ENCODE peak calls at places on chromosomes 2 and 18, in six cellular contexts. F is AG08396; G is endothelial cell of umbilical vein; I is stimulated activated CD4-positive, alpha-beta T cell treated with anti-CD3 and anti-CD28 coated beads, TNF-alpha, amount 100 ng/mL, for 4 hours; B is NCI-H1417 treated with DMSO at 0.1 percent for 48 hours; M is left cardiac atrium. K is an unnamed sample.

GRCh38 chr2:81523344-81523743 is 1218.8 kb upstream of the LRRTM1 start:
- DNase-seq in F (no peak), G (no peak), I (no peak), B (no peak), M (no peak), K (no peak)

GRCh38 chr2:1223791-1224190 is 189.5 kb upstream of the TPO start:
- DNase-seq in F (no peak), G (no peak), I (no peak), B (no peak), M (no peak), K (no peak)

GRCh38 chr18:68060871-68061270 is 544.4 kb upstream of the DSEL start:
- DNase-seq in F (no peak), G (no peak), I (no peak), B (no peak), M (no peak), K (no peak)

GRCh38 chr2:4073178-4073577 is 369.8 kb downstream of the DCDC2C start:
- DNase-seq in F (no peak), G (no peak), I (no peak), B (no peak), M (no peak), K (no peak)

GRCh38 chr2:117921520-117921919 is 92.3 kb downstream of the CCDC93 start:
- DNase-seq in F (no peak), G (no peak), I (no peak), B (no peak), M (no peak), K (no peak)

GRCh38 chr2:204655101-204655500 is 109.8 kb downstream of the PARD3B start:
- DNase-seq in F (peak), G (no peak), I (no peak), B (no peak), M (no peak), K (no peak)

GRCh38 chr2:104965900-104966299 is 72.0 kb upstream of the MRPS9 start:
- DNase-seq in F (no peak), G (no peak), I (no peak), B (no peak), M (no peak), K (no peak)

GRCh38 chr2:220318508-220318907 is 691.1 kb downstream of the SLC4A3 start:
- DNase-seq in F (no peak), G (no peak), I (no peak), B (no peak), M (no peak), K (no peak)

GRCh38 chr2:45882707-45883106 is 231.2 kb downstream of the PRKCE start:
- DNase-seq in F (no peak), G (no peak), I (no peak), B (no peak), M (peak), K (no peak)

GRCh38 chr18:6917082-6917481 is 187.6 kb downstream of the ARHGAP28 start:
- DNase-seq in F (no peak), G (no peak), I (no peak), B (no peak), M (no peak), K (no peak)

GRCh38 chr2:61911510-61911909 is 6.0 kb downstream of the COMMD1 start:
- DNase-seq in F (no peak), G (no peak), I (no peak), B (no peak), M (no peak), K (no peak)

GRCh38 chr2:64522843-64523428 is 1.2 kb upstream of the AFTPH start:
- DNase-seq in F (peak), G (peak), I (peak), B (peak), M (peak), K (peak)

GRCh38 chr18:53909668-53910067 is 314.8 kb downstream of the MBD2 start:
- DNase-seq in F (no peak), G (no peak), I (no peak), B (no peak), M (no peak), K (peak)

GRCh38 chr2:203718087-203718486 is 11.6 kb downstream of the CD28 start:
- DNase-seq in F (no peak), G (peak), I (peak), B (no peak), M (peak), K (no peak)

GRCh38 chr2:152186257-152186656 is 10.7 kb upstream of the STAM2 start:
- DNase-seq in F (no peak), G (peak), I (no peak), B (no peak), M (no peak), K (no peak)

GRCh38 chr18:41449612-41450011 is 505.4 kb upstream of the PIK3C3 start:
- DNase-seq in F (no peak), G (peak), I (no peak), B (no peak), M (no peak), K (no peak)

GRCh38 chr18:26574958-26575864 is 26.9 kb upstream of the KCTD1 start:
- DNase-seq in F (peak), G (peak), I (no peak), B (peak), M (peak), K (no peak)

GRCh38 chr2:28893488-28893887 is 979 bp upstream of the WDR43 start:
- DNase-seq in F (no peak), G (no peak), I (no peak), B (no peak), M (no peak), K (no peak)

GRCh38 chr2:120631241-120631640 is 104.4 kb upstream of the GLI2 start:
- DNase-seq in F (no peak), G (no peak), I (no peak), B (no peak), M (no peak), K (no peak)

GRCh38 chr2:239380831-239381708 is 19.8 kb downstream of the HDAC4 start:
- DNase-seq in F (no peak), G (peak), I (peak), B (no peak), M (peak), K (no peak)

GRCh38 chr2:99865217-99865569 is 277.2 kb downstream of the AFF3 start:
- DNase-seq in F (no peak), G (no peak), I (no peak), B (no peak), M (no peak), K (no peak)

GRCh38 chr2:46632349-46632748 is 153.0 kb downstream of the TMEM247 start:
- DNase-seq in F (peak), G (peak), I (no peak), B (no peak), M (no peak), K (no peak)

GRCh38 chr2:196528486-196529223 is 110.9 kb upstream of the CCDC150 start:
- DNase-seq in F (no peak), G (no peak), I (no peak), B (no peak), M (no peak), K (no peak)

GRCh38 chr2:11024010-11024615 is 112.4 kb downstream of the KCNF1 start:
- DNase-seq in F (no peak), G (no peak), I (no peak), B (peak), M (no peak), K (no peak)

GRCh38 chr2:84234103-84234502 is 225.0 kb downstream of the SUCLG1 start:
- DNase-seq in F (no peak), G (no peak), I (no peak), B (no peak), M (no peak), K (no peak)

GRCh38 chr18:31241900-31242409 is 76.0 kb upstream of the DSG1 start:
- DNase-seq in F (no peak), G (no peak), I (no peak), B (no peak), M (no peak), K (peak)

GRCh38 chr2:101967826-101968498 is 23.8 kb upstream of the IL1R2 start:
- DNase-seq in F (no peak), G (no peak), I (no peak), B (no peak), M (no peak), K (no peak)

GRCh38 chr2:68971591-68972231 is 2.7 kb upstream of the GKN1 start:
- DNase-seq in F (peak), G (no peak), I (no peak), B (no peak), M (no peak), K (peak)

GRCh38 chr2:241914542-241914941 is 45.0 kb downstream of the RTP5 start:
- DNase-seq in F (no peak), G (no peak), I (no peak), B (no peak), M (no peak), K (no peak)

GRCh38 chr2:10254373-10255188 is 48.1 kb upstream of the HPCAL1 start:
- DNase-seq in F (no peak), G (no peak), I (no peak), B (no peak), M (peak), K (peak)

GRCh38 chr18:70074091-70074490 is 126.4 kb upstream of the CD226 start:
- DNase-seq in F (peak), G (no peak), I (no peak), B (no peak), M (no peak), K (no peak)

GRCh38 chr18:68676913-68677312 is 38.0 kb downstream of the TMX3 start:
- DNase-seq in F (no peak), G (no peak), I (no peak), B (no peak), M (no peak), K (no peak)

GRCh38 chr2:117850015-117850414 is 35.5 kb downstream of the DDX18 start:
- DNase-seq in F (no peak), G (no peak), I (no peak), B (no peak), M (no peak), K (no peak)

GRCh38 chr2:12948963-12949353 is 232.2 kb downstream of the TRIB2 start:
- DNase-seq in F (no peak), G (no peak), I (no peak), B (no peak), M (no peak), K (no peak)

GRCh38 chr2:211436182-211436581 is 879.8 kb downstream of the CPS1 start:
- DNase-seq in F (no peak), G (no peak), I (no peak), B (no peak), M (no peak), K (no peak)

GRCh38 chr2:43084699-43085091 is 141.7 kb downstream of the ZFP36L2 start:
- DNase-seq in F (no peak), G (no peak), I (no peak), B (no peak), M (peak), K (no peak)

GRCh38 chr18:48879008-48879431 is 71.7 kb downstream of the SMAD7 start:
- DNase-seq in F (no peak), G (no peak), I (no peak), B (no peak), M (peak), K (no peak)